ENCODE peak calls at places on chromosome 4, in four cellular contexts. One of them, this sample, is unnamed.

GRCh38 chr4:86141166-86141565 is 218.7 kb downstream of the MAPK10 start:
- DNase-seq in GM12878: no peak
- DNase-seq in H1: no peak
- DNase-seq in K562: no peak
- DNase-seq in this sample: no peak

GRCh38 chr4:140653718-140654515 is 85.2 kb upstream of the UCP1 start:
- DNase-seq in GM12878: no peak
- DNase-seq in H1: peak; percentile 49
- DNase-seq in K562: no peak
- DNase-seq in this sample: no peak

GRCh38 chr4:140641789-140642439 is 73.2 kb upstream of the UCP1 start:
- DNase-seq in GM12878: no peak
- DNase-seq in H1: peak; percentile 71
- DNase-seq in K562: no peak
- DNase-seq in this sample: no peak

GRCh38 chr4:140856692-140857091 is 100.5 kb upstream of the TBC1D9 start:
- DNase-seq in GM12878: no peak
- DNase-seq in H1: no peak
- DNase-seq in K562: no peak
- DNase-seq in this sample: no peak

GRCh38 chr4:64417974-64418373 is 8.7 kb upstream of the TECRL start:
- DNase-seq in GM12878: no peak
- DNase-seq in H1: no peak
- DNase-seq in K562: no peak
- DNase-seq in this sample: no peak

GRCh38 chr4:135227842-135228241 is 1026.3 kb upstream of the PABPC4L start:
- DNase-seq in GM12878: no peak
- DNase-seq in H1: no peak
- DNase-seq in K562: no peak
- DNase-seq in this sample: no peak

GRCh38 chr4:1927675-1928074 is 56.5 kb downstream of the NSD2 start:
- DNase-seq in GM12878: no peak
- DNase-seq in H1: no peak
- DNase-seq in K562: no peak
- DNase-seq in this sample: no peak

GRCh38 chr4:144174401-144175067 is 34.0 kb upstream of the GYPA start:
- DNase-seq in GM12878: peak; percentile 16
- DNase-seq in H1: no peak
- DNase-seq in K562: peak; percentile 18
- DNase-seq in this sample: peak; percentile 10

GRCh38 chr4:53633608-53634007 is 42.3 kb upstream of the LNX1 start:
- DNase-seq in GM12878: no peak
- DNase-seq in H1: no peak
- DNase-seq in K562: no peak
- DNase-seq in this sample: peak; percentile 65

GRCh38 chr4:15778191-15778741 is at the start of gene CD38:
- DNase-seq in GM12878: peak; percentile 67
- DNase-seq in H1: peak; percentile 73
- DNase-seq in K562: no peak
- DNase-seq in this sample: peak; percentile 61

GRCh38 chr4:76689079-76689817 is 208.7 kb downstream of the SOWAHB start:
- DNase-seq in GM12878: no peak
- DNase-seq in H1: peak; percentile 78
- DNase-seq in K562: no peak
- DNase-seq in this sample: no peak

GRCh38 chr4:76690091-76690905 is 207.6 kb downstream of the SOWAHB start:
- DNase-seq in GM12878: no peak
- DNase-seq in H1: no peak
- DNase-seq in K562: no peak
- DNase-seq in this sample: no peak

GRCh38 chr4:76690906-76691275 is 207.1 kb downstream of the SOWAHB start:
- DNase-seq in GM12878: no peak
- DNase-seq in H1: no peak
- DNase-seq in K562: no peak
- DNase-seq in this sample: no peak

GRCh38 chr4:76688737-76689078 is 209.2 kb downstream of the SOWAHB start:
- DNase-seq in GM12878: no peak
- DNase-seq in H1: no peak
- DNase-seq in K562: no peak
- DNase-seq in this sample: no peak

DNA sequence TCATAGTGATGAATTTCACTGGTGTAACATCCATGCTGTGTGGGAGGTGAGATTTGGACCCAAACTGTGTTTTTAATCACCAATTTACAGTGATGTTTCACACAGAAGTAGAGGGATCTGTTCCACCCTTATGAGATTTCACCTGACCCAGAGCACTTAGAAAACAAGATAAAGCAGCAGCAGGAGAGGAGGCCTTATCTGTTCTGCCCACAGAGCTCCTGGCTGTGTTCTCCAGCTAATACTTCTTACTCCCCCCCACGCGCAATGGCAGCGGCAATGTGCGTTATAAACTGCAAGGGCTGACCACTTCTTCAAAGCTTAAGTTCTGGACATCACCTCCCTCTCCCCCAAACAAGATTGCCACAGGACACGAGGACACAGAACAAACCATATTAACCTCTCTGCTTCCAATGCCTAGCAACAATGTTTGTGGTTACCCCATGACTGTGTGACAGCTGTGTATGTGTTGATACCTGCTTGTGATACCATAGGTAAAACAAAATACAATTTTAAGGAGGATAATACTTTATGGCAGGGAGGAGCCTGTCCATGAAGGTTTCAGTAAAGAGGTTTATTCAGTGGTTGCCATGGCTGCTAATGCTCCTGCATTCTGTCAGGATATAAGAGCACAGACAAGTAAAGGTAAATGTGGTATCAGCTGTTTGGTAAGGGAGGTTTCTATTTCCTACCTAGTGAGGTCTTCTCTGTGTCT is 210.1 kb downstream of the SOWAHB start:
- DNase-seq in GM12878: no peak
- DNase-seq in H1: no peak
- DNase-seq in K562: no peak
- DNase-seq in this sample: no peak
- TF ChIP-seq POLR2AphosphoS5 in GM12878: no peak
- TF ChIP-seq POLR2AphosphoS5 in H1: no peak
- TF ChIP-seq POLR2AphosphoS5 in K562: peak; percentile 19
- TF ChIP-seq POLR2AphosphoS5 in this sample: no peak

GRCh38 chr4:40990202-40990898 is 224.0 kb downstream of the APBB2 start:
- DNase-seq in GM12878: peak; percentile 53
- DNase-seq in H1: no peak
- DNase-seq in K562: no peak
- DNase-seq in this sample: no peak

GRCh38 chr4:40990899-40991265 is 223.5 kb downstream of the APBB2 start:
- DNase-seq in GM12878: peak; percentile 58
- DNase-seq in H1: no peak
- DNase-seq in K562: no peak
- DNase-seq in this sample: no peak

GRCh38 chr4:40991908-40992307 is 222.4 kb downstream of the APBB2 start:
- DNase-seq in GM12878: peak; percentile 85
- DNase-seq in H1: no peak
- DNase-seq in K562: no peak
- DNase-seq in this sample: no peak

GRCh38 chr4:40995850-40996249 is 218.5 kb downstream of the APBB2 start:
- DNase-seq in GM12878: no peak
- DNase-seq in H1: no peak
- DNase-seq in K562: no peak
- DNase-seq in this sample: no peak

GRCh38 chr4:40992472-40993298 is 221.7 kb downstream of the APBB2 start:
- DNase-seq in GM12878: peak; percentile 78
- DNase-seq in H1: no peak
- DNase-seq in K562: no peak
- DNase-seq in this sample: peak; percentile 27
- TF ChIP-seq GABPA in GM12878: no peak
- TF ChIP-seq GABPA in H1: no peak
- TF ChIP-seq GABPA in K562: peak; percentile 21
- TF ChIP-seq GABPA in this sample: no peak

GRCh38 chr4:70705146-70705855 is 16.5 kb upstream of the RUFY3 start:
- DNase-seq in GM12878: no peak
- DNase-seq in H1: peak; percentile 80
- DNase-seq in K562: peak; percentile 90
- DNase-seq in this sample: peak; percentile 36

GRCh38 chr4:70705856-70706461 is 15.8 kb upstream of the RUFY3 start:
- DNase-seq in GM12878: no peak
- DNase-seq in H1: no peak
- DNase-seq in K562: no peak
- DNase-seq in this sample: no peak

GRCh38 chr4:70703695-70704332 is 15.5 kb downstream of the UTP3 start:
- DNase-seq in GM12878: no peak
- DNase-seq in H1: no peak
- DNase-seq in K562: no peak
- DNase-seq in this sample: no peak

GRCh38 chr4:70706516-70706915 is 15.2 kb upstream of the RUFY3 start:
- DNase-seq in GM12878: no peak
- DNase-seq in H1: no peak
- DNase-seq in K562: no peak
- DNase-seq in this sample: no peak

GRCh38 chr4:70704333-70705145 is 16.2 kb downstream of the UTP3 start:
- DNase-seq in GM12878: no peak
- DNase-seq in H1: peak; percentile 84
- DNase-seq in K562: peak; percentile 86
- DNase-seq in this sample: no peak
- TF ChIP-seq POLR2AphosphoS5 in GM12878: no peak
- TF ChIP-seq POLR2AphosphoS5 in H1: no peak
- TF ChIP-seq POLR2AphosphoS5 in K562: peak; percentile 57
- TF ChIP-seq POLR2AphosphoS5 in this sample: no peak

GRCh38 chr4:126061655-126062054 is 746.9 kb downstream of the FAT4 start:
- DNase-seq in GM12878: no peak
- DNase-seq in H1: no peak
- DNase-seq in K562: no peak
- DNase-seq in this sample: no peak
- TF ChIP-seq GABPA in GM12878: no peak
- TF ChIP-seq GABPA in H1: no peak
- TF ChIP-seq GABPA in K562: no peak
- TF ChIP-seq GABPA in this sample: no peak

DNA sequence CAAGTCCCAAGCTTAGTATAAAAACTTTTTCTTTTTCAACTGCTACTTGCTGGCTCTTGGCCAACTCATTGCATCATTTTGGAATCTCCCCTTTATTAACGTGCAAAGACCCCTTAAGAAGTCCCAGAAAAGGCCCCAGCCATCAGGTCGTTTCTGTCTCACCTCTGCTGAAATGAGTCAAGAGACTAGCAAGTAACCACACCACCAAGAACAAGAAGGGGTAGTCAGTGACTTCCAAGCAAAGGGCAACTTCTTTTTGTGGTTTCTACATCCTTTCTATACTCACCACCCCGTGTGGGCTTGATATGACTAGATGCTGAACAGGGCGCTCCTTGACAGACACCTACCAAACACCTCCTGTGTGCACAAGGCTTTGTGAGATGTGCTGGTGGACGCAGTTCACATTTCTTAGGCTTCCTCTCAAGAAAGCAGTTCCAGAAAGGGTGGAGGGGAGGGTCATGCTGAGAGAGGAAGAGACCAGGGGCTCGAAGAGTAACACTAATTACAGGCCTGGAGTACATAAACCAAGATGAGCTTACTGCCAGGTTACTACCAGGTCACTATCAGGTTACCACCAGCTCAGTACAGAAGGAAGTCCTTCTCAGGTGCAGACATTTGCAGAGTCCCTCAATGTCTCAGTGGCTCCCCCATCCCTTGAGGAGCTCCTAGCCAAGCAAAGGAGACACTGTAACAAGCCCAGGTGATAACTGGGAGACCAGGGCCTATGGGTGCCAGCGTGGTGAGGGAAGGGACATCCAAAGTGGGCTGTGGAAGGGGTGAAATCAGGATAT is 19.3 kb downstream of the JAKMIP1 start:
- DNase-seq in GM12878: peak; percentile 98
- DNase-seq in H1: no peak
- DNase-seq in K562: no peak
- DNase-seq in this sample: no peak
- TF ChIP-seq POLR2AphosphoS5 in GM12878: no peak
- TF ChIP-seq POLR2AphosphoS5 in H1: no peak
- TF ChIP-seq POLR2AphosphoS5 in K562: no peak
- TF ChIP-seq POLR2AphosphoS5 in this sample: no peak

DNA sequence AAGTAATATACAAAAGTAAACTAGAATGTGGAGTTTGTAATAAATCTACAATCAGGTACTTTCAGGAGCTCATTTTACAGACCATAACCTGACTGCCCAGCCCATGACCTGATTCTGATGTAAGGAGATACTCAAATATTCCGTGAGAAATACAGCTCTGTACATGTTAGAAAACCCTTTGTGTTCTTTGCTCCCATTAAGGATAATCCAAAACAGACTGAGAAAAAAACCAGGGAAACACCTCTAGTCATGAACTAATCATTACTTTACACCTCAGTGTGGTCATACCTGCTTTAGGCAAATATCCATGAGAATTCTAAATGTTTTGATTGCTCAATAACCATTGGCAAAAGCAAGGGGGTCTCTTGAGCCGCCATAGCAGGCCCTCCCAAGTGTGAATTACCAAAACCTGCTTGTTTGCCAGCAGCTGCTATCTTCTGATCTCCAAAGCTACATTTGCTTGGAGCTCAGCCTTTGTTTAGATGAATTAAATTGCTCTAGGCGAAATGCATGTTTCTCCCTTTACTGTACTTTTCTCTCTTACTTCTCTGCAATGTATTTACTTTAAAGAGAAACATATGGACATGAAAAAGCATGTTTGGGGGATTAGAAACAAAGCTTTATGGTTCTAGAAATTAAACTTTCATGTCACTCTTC is 79.1 kb downstream of the ANKRD50 start:
- DNase-seq in GM12878: no peak
- DNase-seq in H1: no peak
- DNase-seq in K562: no peak
- DNase-seq in this sample: no peak
- TF ChIP-seq GABPA in GM12878: no peak
- TF ChIP-seq GABPA in H1: no peak
- TF ChIP-seq GABPA in K562: no peak
- TF ChIP-seq GABPA in this sample: no peak

This sample was measured in HL-60.